ENCODE peak calls at places on chromosomes 5 and 9, in five cellular contexts. I, Z, X, N and C are unnamed samples.

GRCh38 chr5:157479166-157479565 is 19.2 kb downstream of the NIPAL4 start:
- DNase-seq in I (no peak), Z (peak; percentile 42), X (no peak), N (no peak), C (no peak)

GRCh38 chr5:153542536-153542935 is 52.1 kb downstream of the GRIA1 start:
- DNase-seq in I (no peak), Z (peak; percentile 33), X (no peak), N (no peak), C (peak; percentile 56)

GRCh38 chr5:122162100-122162499 is 32.8 kb downstream of the ZNF474 start:
- DNase-seq in I (no peak), Z (peak; percentile 56), X (no peak), N (no peak), C (no peak)

GRCh38 chr5:111238826-111239225 is 14.6 kb downstream of the CAMK4 start:
- DNase-seq in I (peak; percentile 14), Z (no peak), X (no peak), N (no peak), C (no peak)

GRCh38 chr5:159975462-159976019 is 33.4 kb upstream of the TTC1 start:
- DNase-seq in I (no peak), Z (peak; percentile 97), X (peak; percentile 85), N (peak; percentile 98), C (peak; percentile 99)

GRCh38 chr9:34185778-34186551 is 7.1 kb downstream of the UBAP1 start:
- DNase-seq in I (peak; percentile 25), Z (peak; percentile 96), X (peak; percentile 90), N (peak; percentile 93), C (peak; percentile 93)

GRCh38 chr9:16825364-16825763 is 45.1 kb downstream of the BNC2 start:
- DNase-seq in I (no peak), Z (peak; percentile 55), X (peak; percentile 21), N (peak; percentile 52), C (peak; percentile 60)

GRCh38 chr5:15933481-15934207 is 245.9 kb downstream of the MARCHF11 start:
- DNase-seq in I (no peak), Z (no peak), X (no peak), N (peak; percentile 28), C (no peak)

GRCh38 chr5:14700478-14701436 is 36.2 kb downstream of the OTULIN start:
- DNase-seq in I (no peak), Z (no peak), X (no peak), N (no peak), C (peak; percentile 30)

GRCh38 chr9:127557998-127558546 is 54.0 kb upstream of the STXBP1 start:
- DNase-seq in I (no peak), Z (no peak), X (no peak), N (no peak), C (no peak)

GRCh38 chr5:80254767-80255424 is 952 bp downstream of the SERINC5 start:
- DNase-seq in I (peak; percentile 47), Z (peak; percentile 63), X (no peak), N (peak; percentile 49), C (peak; percentile 42)

GRCh38 chr9:134055981-134056461 is 11.8 kb downstream of the BRD3 start:
- DNase-seq in I (peak; percentile 72), Z (peak; percentile 90), X (peak; percentile 69), N (peak; percentile 79), C (peak; percentile 65)

GRCh38 chr9:111842313-111842712 is 47.6 kb upstream of the SHOC1 start:
- DNase-seq in I (no peak), Z (peak; percentile 78), X (no peak), N (no peak), C (no peak)

GRCh38 chr9:7816021-7816420 is 16.4 kb upstream of the DMAC1 start:
- DNase-seq in I (no peak), Z (no peak), X (no peak), N (no peak), C (no peak)

GRCh38 chr9:105405514-105406131 is 42.2 kb upstream of the FSD1L start:
- DNase-seq in I (no peak), Z (peak; percentile 16), X (no peak), N (peak; percentile 56), C (peak; percentile 42)

GRCh38 chr9:76576344-76576743 is 117.4 kb downstream of the GCNT1 start:
- DNase-seq in I (no peak), Z (peak; percentile 85), X (no peak), N (peak; percentile 92), C (peak; percentile 78)

GRCh38 chr5:9924614-9925013 is 294.5 kb upstream of the TAS2R1 start:
- DNase-seq in I (no peak), Z (peak; percentile 96), X (peak; percentile 88), N (peak; percentile 96), C (peak; percentile 97)

GRCh38 chr9:83062011-83062652 is 810 bp downstream of the RASEF start:
- DNase-seq in I (peak; percentile 41), Z (peak; percentile 58), X (no peak), N (peak; percentile 45), C (peak; percentile 13)

GRCh38 chr5:159510282-159510681 is 180.0 kb upstream of the IL12B start:
- DNase-seq in I (peak; percentile 79), Z (peak; percentile 88), X (peak; percentile 78), N (peak; percentile 92), C (peak; percentile 98)

GRCh38 chr5:23506329-23507236 is 826 bp upstream of the PRDM9 start:
- DNase-seq in I (no peak), Z (peak; percentile 35), X (no peak), N (peak; percentile 19), C (no peak)

GRCh38 chr9:135253305-135254004 is 166.0 kb downstream of the OLFM1 start:
- DNase-seq in I (no peak), Z (peak; percentile 19), X (no peak), N (no peak), C (no peak)